ENCODE peak calls at places on chromosomes 3 and 15, in seven cellular contexts. H is cardiac fibroblast; T is type B pancreatic cell; Q is AG20443; N is activated T-cell treated with anti-CD3 and anti-CD28 coated beads, Interleukin-2, amount 50 U/mL, for 24 hours; C is HTR-8/SVneo; O is EL. J is an unnamed sample.

GRCh38 chr3:147318900-147319299 is 87.4 kb downstream of the ZIC4 start:
- DNase-seq in H (no peak), T (no peak), Q (peak), N (no peak), C (no peak), O (no peak), J (no peak)

GRCh38 chr15:31265871-31266711 is 60.5 kb upstream of the KLF13 start:
- DNase-seq in H (peak), T (peak), Q (peak), N (peak), C (no peak), O (no peak), J (peak)

GRCh38 chr3:107690522-107691138 is 167.9 kb downstream of the BBX start:
- DNase-seq in H (peak), T (no peak), Q (peak), N (no peak), C (peak), O (peak), J (no peak)

GRCh38 chr3:120798346-120798745 is 55.8 kb downstream of the GTF2E1 start:
- DNase-seq in H (no peak), T (no peak), Q (no peak), N (no peak), C (no peak), O (no peak), J (no peak)

GRCh38 chr15:76978522-76979330 is 16.2 kb upstream of the PSTPIP1 start:
- DNase-seq in H (no peak), T (no peak), Q (no peak), N (no peak), C (no peak), O (no peak), J (peak)

GRCh38 chr3:11131371-11131770 is 22.9 kb upstream of the HRH1 start:
- DNase-seq in H (no peak), T (peak), Q (no peak), N (no peak), C (no peak), O (no peak), J (no peak)

GRCh38 chr15:94327356-94327936 is 96.1 kb downstream of the MCTP2 start:
- DNase-seq in H (peak), T (no peak), Q (peak), N (no peak), C (peak), O (peak), J (no peak)

GRCh38 chr3:42745776-42746454 is 27.1 kb downstream of the CCDC13 start:
- DNase-seq in H (no peak), T (peak), Q (no peak), N (no peak), C (no peak), O (no peak), J (peak)

GRCh38 chr3:14284694-14285404 is 106.2 kb downstream of the LSM3 start:
- DNase-seq in H (no peak), T (no peak), Q (peak), N (no peak), C (no peak), O (no peak), J (no peak)

GRCh38 chr3:50345586-50345985 is at the start of gene ZMYND10:
- DNase-seq in H (peak), T (no peak), Q (peak), N (peak), C (no peak), O (peak), J (peak)

GRCh38 chr3:132325103-132325606 is 7.9 kb downstream of the ACP3 start:
- DNase-seq in H (no peak), T (no peak), Q (no peak), N (no peak), C (no peak), O (no peak), J (no peak)

GRCh38 chr3:71825551-71826283 is 40.8 kb upstream of the PROK2 start:
- DNase-seq in H (no peak), T (no peak), Q (no peak), N (no peak), C (no peak), O (no peak), J (no peak)

GRCh38 chr15:90807687-90808086 is 60.7 kb upstream of the FURIN start:
- DNase-seq in H (no peak), T (no peak), Q (no peak), N (no peak), C (no peak), O (no peak), J (no peak)

GRCh38 chr3:114745322-114746240 is 401.5 kb downstream of the ZBTB20 start:
- DNase-seq in H (peak), T (no peak), Q (peak), N (no peak), C (no peak), O (peak), J (no peak)

J was measured in osteocyte.